ENCODE peak calls at places on chromosomes 4 and X, in eight cellular contexts. N is HFF-Myc, X is K562, K is stomach, Z is AG10803, T is lung, G is SK-N-SH, A is cardiac fibroblast. R is an unnamed sample.

GRCh38 chr4:142091691-142092182 is 455.4 kb downstream of the IL15 start:
- DNase-seq in G (no peak), Z (peak; percentile 99), A (peak; percentile 99), X (no peak), T (no peak), K (no peak), N (peak; percentile 83), R (peak; percentile 22)

GRCh38 chrX:327660-328126 is 9.1 kb upstream of the GTPBP6 start:
- DNase-seq in G (no peak), A (no peak), N (no peak), Z (no peak), T (no peak), X (no peak), K (no peak), R (peak; percentile 13)

GRCh38 chr4:52643846-52644245 is 15.3 kb downstream of the USP46 start:
- DNase-seq in K (peak; percentile 72), N (no peak), A (peak; percentile 75), T (peak; percentile 71), X (no peak), Z (peak; percentile 74), G (peak; percentile 16), R (no peak)

GRCh38 chrX:12011075-12011474 is 127.2 kb upstream of the FRMPD4 start:
- DNase-seq in K (no peak), G (no peak), A (no peak), N (no peak), T (no peak), Z (peak; percentile 28), X (no peak), R (no peak)

GRCh38 chr4:67558493-67558892 is at the start of gene STAP1:
- DNase-seq in Z (no peak), A (no peak), G (no peak), X (no peak), T (no peak), N (no peak), K (no peak), R (no peak)

GRCh38 chr4:3074846-3075651 is 568 bp downstream of the HTT start:
- DNase-seq in X (peak; percentile 85), G (peak; percentile 74), Z (peak; percentile 54), T (peak; percentile 72), K (peak; percentile 42), N (peak; percentile 21), A (peak; percentile 55), R (peak; percentile 48)

GRCh38 chr4:156972370-156972980 is 876 bp upstream of the PDGFC start:
- DNase-seq in X (no peak), G (no peak), Z (no peak), T (no peak), N (no peak), A (no peak), K (no peak), R (no peak)

GRCh38 chr4:82785248-82786003 is 13.2 kb downstream of the SCD5 start:
- DNase-seq in X (peak; percentile 20), N (peak; percentile 74), G (no peak), T (no peak), Z (peak; percentile 90), A (peak; percentile 92), K (no peak), R (no peak)

GRCh38 chrX:23981222-23981621 is 45.8 kb downstream of the KLHL15 start:
- DNase-seq in G (no peak), N (no peak), A (no peak), Z (no peak), K (no peak), X (no peak), T (no peak), R (no peak)

GRCh38 chr4:25666031-25666630 is 10.5 kb downstream of the SLC34A2 start:
- DNase-seq in K (no peak), X (no peak), G (no peak), Z (no peak), T (no peak), N (no peak), A (no peak), R (no peak)

GRCh38 chr4:149203256-149204001 is 612.2 kb downstream of the IQCM start:
- DNase-seq in A (peak; percentile 54), G (no peak), Z (peak; percentile 67), K (no peak), N (no peak), T (no peak), X (no peak), R (no peak)

GRCh38 chr4:5371415-5372190 is 320.3 kb downstream of the STK32B start:
- DNase-seq in T (no peak), N (no peak), G (no peak), K (no peak), Z (peak; percentile 92), X (no peak), A (no peak), R (no peak)

GRCh38 chrX:15563056-15563455 is 37.7 kb downstream of the ACE2 start:
- DNase-seq in Z (no peak), X (no peak), G (no peak), N (no peak), A (no peak), T (no peak), K (no peak), R (no peak)

GRCh38 chrX:15566244-15566643 is 34.5 kb downstream of the ACE2 start:
- DNase-seq in K (no peak), N (no peak), A (no peak), G (no peak), X (no peak), Z (no peak), T (no peak), R (no peak)

GRCh38 chrX:15567267-15567666 is 33.5 kb downstream of the ACE2 start:
- DNase-seq in T (no peak), K (no peak), N (no peak), X (no peak), A (no peak), G (no peak), Z (no peak), R (no peak)

GRCh38 chrX:15567886-15568616 is 32.7 kb downstream of the ACE2 start:
- DNase-seq in N (no peak), A (peak; percentile 52), X (peak; percentile 37), K (no peak), T (no peak), G (no peak), Z (no peak), R (no peak)

DNA sequence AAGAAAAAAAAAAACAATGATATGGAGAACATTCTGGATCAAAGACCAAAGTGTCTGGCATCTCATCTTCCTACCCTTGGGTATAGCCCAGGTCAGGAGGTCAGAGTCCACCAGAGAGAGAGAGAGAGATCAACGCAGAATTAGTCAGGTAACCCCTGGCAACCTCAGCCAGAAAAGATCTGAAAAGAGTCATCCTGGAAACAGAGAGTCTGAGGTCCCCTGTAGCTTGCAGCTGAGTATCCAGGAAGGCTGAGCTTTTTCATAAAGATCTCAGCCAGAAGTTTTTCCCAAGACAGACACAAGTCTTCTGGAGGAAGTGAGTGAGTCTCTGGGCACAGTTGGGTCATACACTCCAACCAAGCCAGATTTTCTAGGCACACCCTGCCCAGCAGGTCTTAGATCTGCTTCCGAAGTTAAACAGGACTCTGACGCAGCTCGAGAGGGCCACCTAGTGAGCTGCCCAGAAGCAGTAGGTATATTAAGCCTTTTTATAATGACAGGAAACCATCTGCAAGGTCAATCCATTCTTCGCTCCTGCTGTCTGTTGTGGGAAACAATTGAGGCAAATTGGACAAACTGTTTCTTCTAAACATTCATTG is 35.7 kb downstream of the ACE2 start:
- DNase-seq in A (peak; percentile 88), Z (peak; percentile 51), G (peak; percentile 27), K (peak; percentile 76), T (peak; percentile 66), X (peak; percentile 78), N (peak; percentile 33), R (no peak)
- TF ChIP-seq CTCF in A (peak; percentile 64), Z (peak; percentile 49), G (peak; percentile 69), K (no peak), T (peak; percentile 36), X (peak; percentile 84), N (peak; percentile 56), R (no peak)

GRCh38 chrX:102712967-102713677 is 874 bp downstream of the GPRASP2 start:
- DNase-seq in A (peak; percentile 72), G (peak; percentile 47), Z (peak; percentile 38), T (no peak), X (peak; percentile 55), K (peak; percentile 42), N (no peak), R (no peak)
- TF ChIP-seq CTCF in A (peak; percentile 65), G (peak; percentile 64), Z (peak; percentile 61), T (peak; percentile 23), X (peak; percentile 70), K (no peak), N (peak; percentile 64), R (no peak)

GRCh38 chrX:105975382-105975781 is 63.1 kb downstream of the SERPINA7 start:
- DNase-seq in T (no peak), Z (no peak), G (no peak), N (no peak), A (peak; percentile 42), K (no peak), X (no peak), R (no peak)
- TF ChIP-seq CTCF in T (no peak), Z (no peak), G (peak; percentile 41), N (no peak), A (no peak), K (no peak), X (no peak), R (no peak)

GRCh38 chrX:68842781-68843581 is 14.2 kb downstream of the EFNB1 start:
- DNase-seq in T (no peak), G (no peak), N (no peak), X (no peak), Z (no peak), A (peak; percentile 38), K (peak; percentile 39), R (no peak)
- TF ChIP-seq CTCF in T (no peak), G (no peak), N (no peak), X (no peak), Z (no peak), A (no peak), K (no peak), R (no peak)

GRCh38 chr4:86233681-86234080 is 126.2 kb downstream of the MAPK10 start:
- DNase-seq in N (no peak), A (peak; percentile 85), T (no peak), X (no peak), G (no peak), Z (peak; percentile 83), K (no peak), R (no peak)
- TF ChIP-seq CTCF in N (no peak), A (no peak), T (no peak), X (no peak), G (no peak), Z (no peak), K (no peak), R (no peak)

GRCh38 chrX:31132803-31133202 is 61.0 kb upstream of the FTHL17 start:
- DNase-seq in T (no peak), Z (no peak), X (no peak), G (no peak), K (no peak), N (no peak), A (no peak), R (no peak)
- TF ChIP-seq CTCF in T (no peak), Z (no peak), X (no peak), G (no peak), K (no peak), N (no peak), A (no peak), R (no peak)